ENCODE peak calls at places on chromosomes 2 and 18, in five cellular contexts. J, Z, O, W and B are unnamed samples.

GRCh38 chr2:239212553-239213419 is 188.0 kb downstream of the HDAC4 start:
- DNase-seq in J (no peak), Z (no peak), O (peak; percentile 45), W (no peak), B (no peak)

GRCh38 chr2:117056376-117056748 is 758.1 kb upstream of the DDX18 start:
- DNase-seq in J (no peak), Z (no peak), O (no peak), W (no peak), B (no peak)

GRCh38 chr18:75248426-75249191 is 38.0 kb downstream of the TSHZ1 start:
- DNase-seq in J (no peak), Z (no peak), O (no peak), W (no peak), B (no peak)

GRCh38 chr2:69915050-69915945 is at the start of gene MXD1:
- DNase-seq in J (no peak), Z (peak; percentile 38), O (peak; percentile 47), W (no peak), B (peak; percentile 23)

GRCh38 chr2:177984739-177985138 is 87.8 kb downstream of the PDE11A start:
- DNase-seq in J (peak; percentile 32), Z (no peak), O (no peak), W (no peak), B (no peak)

GRCh38 chr2:172724724-172725123 is 10.9 kb upstream of the RAPGEF4 start:
- DNase-seq in J (no peak), Z (no peak), O (no peak), W (no peak), B (no peak)

GRCh38 chr18:76426738-76427305 is 68.2 kb downstream of the ZNF516 start:
- DNase-seq in J (no peak), Z (peak; percentile 40), O (peak; percentile 70), W (peak; percentile 73), B (no peak)

GRCh38 chr2:46029332-46029811 is 267.8 kb upstream of the EPAS1 start:
- DNase-seq in J (peak; percentile 91), Z (no peak), O (peak; percentile 11), W (no peak), B (peak; percentile 68)

GRCh38 chr2:9085353-9085752 is 81.9 kb upstream of the MBOAT2 start:
- DNase-seq in J (no peak), Z (no peak), O (no peak), W (no peak), B (no peak)

GRCh38 chr18:9082763-9083510 is 19.6 kb upstream of the NDUFV2 start:
- DNase-seq in J (no peak), Z (no peak), O (no peak), W (no peak), B (no peak)

GRCh38 chr18:27298215-27298804 is 113.2 kb upstream of the CHST9 start:
- DNase-seq in J (no peak), Z (no peak), O (no peak), W (no peak), B (no peak)

GRCh38 chr18:48902856-48903601 is 47.7 kb downstream of the SMAD7 start:
- DNase-seq in J (peak; percentile 34), Z (no peak), O (peak; percentile 40), W (peak; percentile 50), B (peak; percentile 63)

GRCh38 chr18:46917808-46918600 is 602 bp downstream of the KATNAL2 start:
- DNase-seq in J (peak; percentile 37), Z (no peak), O (peak; percentile 25), W (peak; percentile 30), B (peak; percentile 46)

GRCh38 chr18:11391636-11392035 is 217.8 kb upstream of the SLC35G4 start:
- DNase-seq in J (peak; percentile 37), Z (no peak), O (no peak), W (no peak), B (no peak)

GRCh38 chr2:232988444-232988843 is 24.6 kb downstream of the NGEF start:
- DNase-seq in J (peak; percentile 97), Z (peak; percentile 68), O (no peak), W (peak; percentile 69), B (no peak)

GRCh38 chr2:19722486-19723420 is 179.0 kb downstream of the TTC32 start:
- DNase-seq in J (no peak), Z (no peak), O (no peak), W (no peak), B (no peak)

GRCh38 chr2:73987109-73987947 is 2.6 kb downstream of the TET3 start:
- DNase-seq in J (peak; percentile 62), Z (peak; percentile 64), O (no peak), W (no peak), B (no peak)

GRCh38 chr18:74316257-74317180 is 880 bp downstream of the C18orf63 start:
- DNase-seq in J (peak; percentile 84), Z (no peak), O (no peak), W (no peak), B (no peak)

GRCh38 chr2:216559625-216560156 is 61.0 kb downstream of the RPL37A start:
- DNase-seq in J (no peak), Z (no peak), O (no peak), W (no peak), B (no peak)

DNA sequence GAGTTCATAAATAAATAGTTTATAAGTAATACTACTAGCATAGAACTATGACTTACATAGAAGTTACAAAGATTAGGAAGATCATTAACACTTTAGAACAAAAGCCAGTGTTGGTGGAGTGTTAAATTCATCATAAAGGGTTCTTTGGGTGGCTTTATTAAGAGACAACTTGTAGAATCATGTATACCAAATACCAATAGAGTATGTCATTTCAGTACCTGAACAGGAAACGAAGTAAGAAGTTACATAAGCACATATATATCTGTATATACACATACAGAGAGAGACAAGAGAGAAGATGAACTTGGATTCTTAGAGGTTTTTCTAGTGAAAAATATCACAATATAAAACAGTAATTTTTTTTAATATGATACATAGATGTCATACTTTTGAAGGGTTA is 82.5 kb upstream of the OTX1 start:
- DNase-seq in J (no peak), Z (no peak), O (no peak), W (no peak), B (no peak)
- H3K27ac ChIP-seq in J (no peak overlapping the region), Z (no peak overlapping the region), O (no peak overlapping the region), W (no peak overlapping the region), B (no peak overlapping the region)

GRCh38 chr2:138501427-138502252 is at the start of gene SPOPL:
- DNase-seq in J (peak; percentile 74), Z (peak; percentile 95), O (peak; percentile 96), W (peak; percentile 88), B (peak; percentile 95)
- TF ChIP-seq POLR2A in J (peak; percentile 77), Z (no peak), O (peak; percentile 91), W (peak; percentile 67), B (peak; percentile 44)

GRCh38 chr2:60485055-60485454 is 68.4 kb downstream of the BCL11A start:
- DNase-seq in J (no peak), Z (no peak), O (no peak), W (no peak), B (no peak)
- H3K27ac ChIP-seq in J (no peak overlapping the region), Z (no peak overlapping the region), O (no peak overlapping the region), W (no peak overlapping the region), B (peak overlapping the region; percentile 66)

DNA sequence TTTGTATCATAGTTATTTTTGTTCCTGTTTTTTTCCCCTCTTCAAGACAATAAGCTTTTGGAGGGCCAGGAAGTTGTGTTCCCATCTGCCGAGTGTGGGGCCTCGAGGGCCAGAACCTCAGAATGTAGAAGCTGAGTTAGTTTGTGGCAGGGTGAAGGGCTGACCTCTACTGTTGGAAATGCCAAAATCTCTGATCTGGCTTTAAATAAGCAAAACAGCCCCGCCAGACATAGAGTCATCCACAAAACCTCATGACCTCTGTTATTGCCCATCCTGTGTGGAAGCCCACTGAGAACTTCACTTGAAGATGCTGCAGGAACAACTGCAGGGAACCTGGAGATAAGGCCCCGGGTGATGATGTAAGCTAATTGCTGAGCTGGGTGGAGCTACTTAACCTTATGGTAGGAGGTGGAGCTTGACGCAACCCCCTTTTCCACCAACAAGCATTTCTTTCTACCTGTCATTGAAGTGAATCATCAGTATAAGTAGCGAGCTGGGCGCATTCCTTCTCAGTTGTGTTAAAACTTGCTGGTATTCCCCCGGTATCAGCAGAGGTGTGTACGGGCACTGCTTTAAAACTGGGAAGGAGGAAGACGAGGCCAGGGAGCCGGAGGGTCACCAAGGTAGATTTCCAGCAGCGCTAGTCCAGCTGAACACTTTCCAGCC is 177.2 kb downstream of the NEDD4L start:
- DNase-seq in J (peak; percentile 53), Z (peak; percentile 84), O (peak; percentile 84), W (no peak), B (no peak)
- TF ChIP-seq POLR2A in J (no peak), Z (no peak), O (peak; percentile 79), W (no peak), B (no peak)